ENCODE peak calls at places on chromosome X, in seven cellular contexts. N is left ventricle myocardium inferior; H is PC-9; W is GM23338; S is heart left ventricle; J is body of pancreas; C is effector memory CD4-positive, alpha-beta T cell. R is an unnamed sample.

GRCh38 chrX:11478971-11479370 is 185.8 kb downstream of the AMELX start:
- DNase-seq in N (no peak), H (no peak), W (peak), S (no peak), J (no peak), C (no peak), R (no peak)

GRCh38 chrX:150694738-150695410 is 1.7 kb downstream of the MTMR1 start:
- DNase-seq in N (no peak), H (no peak), W (no peak), S (no peak), J (no peak), C (no peak), R (no peak)

GRCh38 chrX:42020225-42020624 is 96.9 kb upstream of the CASK start:
- DNase-seq in N (no peak), H (no peak), W (no peak), S (no peak), J (no peak), C (no peak), R (no peak)

GRCh38 chrX:133089411-133089810 is 7.5 kb downstream of the USP26 start:
- DNase-seq in N (no peak), H (no peak), W (no peak), S (no peak), J (no peak), C (no peak), R (no peak)

GRCh38 chrX:16772460-16772859 is 13.8 kb upstream of the TXLNG start:
- DNase-seq in N (no peak), H (no peak), W (peak), S (no peak), J (no peak), C (no peak), R (no peak)

GRCh38 chrX:147853701-147854100 is 58.0 kb upstream of the FMR1 start:
- DNase-seq in N (no peak), H (no peak), W (peak), S (no peak), J (no peak), C (no peak), R (no peak)

GRCh38 chrX:9586992-9587392 is 122.1 kb downstream of the TBL1X start:
- DNase-seq in N (no peak), H (no peak), W (peak), S (no peak), J (no peak), C (no peak), R (no peak)

GRCh38 chrX:102846544-102847236 is 90.4 kb upstream of the RAB40AL start:
- DNase-seq in N (no peak), H (no peak), W (no peak), S (no peak), J (no peak), C (no peak), R (no peak)

GRCh38 chrX:57156397-57157049 is 19.3 kb upstream of the SPIN2A start:
- DNase-seq in N (no peak), H (peak), W (peak), S (no peak), J (peak), C (no peak), R (no peak)

GRCh38 chrX:389021-389441 is 2.3 kb upstream of the PPP2R3B start:
- DNase-seq in N (no peak), H (no peak), W (no peak), S (no peak), J (no peak), C (no peak), R (no peak)

GRCh38 chrX:9682861-9683260 is 82.8 kb downstream of the GPR143 start:
- DNase-seq in N (no peak), H (no peak), W (no peak), S (no peak), J (no peak), C (no peak), R (no peak)

GRCh38 chrX:20789103-20789502 is 522.4 kb upstream of the RPS6KA3 start:
- DNase-seq in N (no peak), H (no peak), W (no peak), S (no peak), J (no peak), C (no peak), R (no peak)

GRCh38 chrX:9326369-9326768 is 138.5 kb upstream of the TBL1X start:
- DNase-seq in N (no peak), H (no peak), W (no peak), S (no peak), J (no peak), C (no peak), R (no peak)

GRCh38 chrX:15299945-15300851 is 15.2 kb downstream of the ASB11 start:
- DNase-seq in N (no peak), H (no peak), W (peak), S (no peak), J (no peak), C (no peak), R (no peak)

GRCh38 chrX:39477438-39478120 is 620.2 kb downstream of the BCOR start:
- DNase-seq in N (peak), H (no peak), W (peak), S (peak), J (peak), C (no peak), R (peak)

GRCh38 chrX:39972340-39972739 is 125.4 kb downstream of the BCOR start:
- DNase-seq in N (no peak), H (no peak), W (no peak), S (no peak), J (no peak), C (no peak), R (no peak)

GRCh38 chrX:28880136-28880535 is 292.9 kb downstream of the IL1RAPL1 start:
- DNase-seq in N (no peak), H (no peak), W (peak), S (no peak), J (no peak), C (no peak), R (no peak)

GRCh38 chrX:140764401-140764919 is 54.9 kb downstream of the LINC00632 start:
- DNase-seq in N (no peak), H (no peak), W (peak), S (peak), J (peak), C (no peak), R (peak)

GRCh38 chrX:115189646-115190635 is 731 bp downstream of the RBMXL3 start:
- DNase-seq in N (no peak), H (no peak), W (no peak), S (no peak), J (no peak), C (no peak), R (no peak)

GRCh38 chrX:130758072-130758471 is 144.9 kb downstream of the ENOX2 start:
- DNase-seq in N (no peak), H (no peak), W (no peak), S (no peak), J (no peak), C (no peak), R (no peak)

GRCh38 chrX:57817302-57817701 is 93.0 kb downstream of the ZXDA start:
- DNase-seq in N (no peak), H (no peak), W (peak), S (no peak), J (no peak), C (no peak), R (no peak)

GRCh38 chrX:78103656-78104446 is at the start of gene PGK1:
- DNase-seq in N (peak), H (peak), W (peak), S (peak), J (peak), C (peak), R (peak)

GRCh38 chrX:51899741-51900140 is 6.3 kb downstream of the MAGED1 start:
- DNase-seq in N (no peak), H (no peak), W (no peak), S (no peak), J (no peak), C (no peak), R (no peak)

GRCh38 chrX:152138388-152138784 is at the start of gene MAGEA10:
- DNase-seq in N (no peak), H (no peak), W (no peak), S (no peak), J (no peak), C (no peak), R (no peak)

GRCh38 chrX:350534-351321 is 32.1 kb upstream of the GTPBP6 start:
- DNase-seq in N (peak), H (no peak), W (no peak), S (no peak), J (no peak), C (no peak), R (no peak)

GRCh38 chrX:70171636-70172035 is 5.6 kb upstream of the DGAT2L6 start:
- DNase-seq in N (no peak), H (no peak), W (peak), S (no peak), J (no peak), C (no peak), R (no peak)

GRCh38 chrX:154542723-154543424 is 3.8 kb downstream of the G6PD start:
- DNase-seq in N (no peak), H (peak), W (no peak), S (no peak), J (no peak), C (no peak), R (no peak)

GRCh38 chrX:112935029-112935428 is 94.4 kb upstream of the AMOT start:
- DNase-seq in N (no peak), H (no peak), W (no peak), S (no peak), J (no peak), C (no peak), R (no peak)

GRCh38 chrX:78945186-78945912 is at the start of gene P2RY10:
- DNase-seq in N (no peak), H (no peak), W (no peak), S (no peak), J (no peak), C (peak), R (no peak)

GRCh38 chrX:34586936-34587335 is 70.1 kb downstream of the TMEM47 start:
- DNase-seq in N (no peak), H (no peak), W (no peak), S (no peak), J (no peak), C (no peak), R (no peak)
- H3K27ac ChIP-seq in N (no peak), H (no peak), W (no peak), S (no peak), J (no peak), C (no peak), R (no peak)

DNA sequence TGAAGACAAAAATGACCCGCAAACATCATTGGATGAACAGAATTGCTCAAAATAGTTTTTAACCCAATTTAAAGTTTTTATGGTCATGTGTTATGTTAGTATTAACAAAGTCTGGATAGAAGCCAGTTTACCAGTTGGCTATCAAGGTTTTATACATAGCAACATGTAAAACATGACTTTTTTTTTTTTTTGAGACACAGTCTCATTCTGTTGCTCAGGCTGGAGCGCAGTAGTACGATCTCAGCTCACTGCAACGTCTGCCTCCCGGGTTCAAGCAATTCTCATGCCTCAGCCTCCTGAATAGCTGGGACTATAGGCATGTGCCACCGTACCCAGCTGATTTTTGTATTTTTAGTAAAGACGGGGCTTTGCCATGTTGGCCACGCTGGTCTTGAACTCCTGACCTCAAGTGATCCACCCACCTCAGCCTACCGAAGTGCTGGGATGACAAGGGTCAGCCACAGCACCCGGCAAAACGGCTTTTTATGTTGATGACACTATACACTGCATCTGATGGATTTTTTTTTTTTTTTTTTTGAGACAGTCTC is 3.4 kb downstream of the SAT1 start:
- DNase-seq in N (no peak), H (no peak), W (no peak), S (no peak), J (no peak), C (no peak), R (no peak)
- H3K27ac ChIP-seq in N (peak), H (peak), W (no peak), S (peak), J (peak), C (no peak), R (no peak)

GRCh38 chrX:85052636-85053343 is 49.1 kb downstream of the APOOL start:
- DNase-seq in N (no peak), H (no peak), W (no peak), S (no peak), J (no peak), C (no peak), R (no peak)
- H3K27ac ChIP-seq in N (no peak), H (peak), W (no peak), S (no peak), J (no peak), C (no peak), R (no peak)

GRCh38 chrX:118239471-118239870 is 106.4 kb upstream of the WDR44 start:
- DNase-seq in N (peak), H (no peak), W (no peak), S (peak), J (no peak), C (no peak), R (no peak)
- H3K27ac ChIP-seq in N (peak), H (no peak), W (no peak), S (no peak), J (no peak), C (no peak), R (no peak)

GRCh38 chrX:49947778-49948177 is 25.4 kb downstream of the CLCN5 start:
- DNase-seq in N (no peak), H (no peak), W (no peak), S (no peak), J (no peak), C (no peak), R (no peak)
- H3K27ac ChIP-seq in N (no peak), H (no peak), W (no peak), S (no peak), J (no peak), C (no peak), R (no peak)

GRCh38 chrX:4239650-4240540 is 526.4 kb upstream of the PRKX start:
- DNase-seq in N (no peak), H (no peak), W (no peak), S (no peak), J (no peak), C (no peak), R (no peak)
- H3K27ac ChIP-seq in N (no peak), H (no peak), W (no peak), S (no peak), J (no peak), C (no peak), R (no peak)

DNA sequence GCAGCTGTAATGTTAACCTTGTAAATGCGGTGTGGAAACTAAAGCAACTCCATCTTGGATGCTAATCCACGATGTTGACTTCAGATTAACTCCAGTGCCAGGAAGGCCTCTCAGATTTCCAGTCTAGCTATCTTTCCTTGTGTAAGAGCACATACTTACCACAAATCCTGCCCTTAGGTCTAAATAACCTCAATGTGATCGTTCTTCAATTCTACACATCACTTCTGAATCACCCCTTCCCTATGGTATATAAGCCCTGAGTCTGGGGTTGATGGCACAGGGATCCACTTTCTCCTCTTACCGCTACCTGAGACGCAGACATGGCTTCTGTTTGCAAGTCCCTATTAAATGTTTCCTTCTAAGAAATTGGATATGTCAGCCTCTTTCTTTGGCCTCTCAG is 17.5 kb upstream of the ZNF41 start:
- DNase-seq in N (no peak), H (no peak), W (no peak), S (no peak), J (no peak), C (no peak), R (no peak)
- H3K27ac ChIP-seq in N (no peak), H (peak), W (no peak), S (no peak), J (no peak), C (no peak), R (no peak)

GRCh38 chrX:46573896-46574336 is 351 bp downstream of the CHST7 start:
- DNase-seq in N (peak), H (peak), W (peak), S (peak), J (peak), C (peak), R (peak)

GRCh38 chrX:46572295-46572936 is 1.1 kb upstream of the CHST7 start:
- DNase-seq in N (no peak), H (no peak), W (no peak), S (no peak), J (no peak), C (peak), R (no peak)

GRCh38 chrX:46574337-46574940 is 874 bp downstream of the CHST7 start:
- DNase-seq in N (no peak), H (no peak), W (peak), S (no peak), J (no peak), C (peak), R (peak)

GRCh38 chrX:46574941-46575381 is 1.4 kb downstream of the CHST7 start:
- DNase-seq in N (peak), H (no peak), W (peak), S (no peak), J (no peak), C (peak), R (no peak)

DNA sequence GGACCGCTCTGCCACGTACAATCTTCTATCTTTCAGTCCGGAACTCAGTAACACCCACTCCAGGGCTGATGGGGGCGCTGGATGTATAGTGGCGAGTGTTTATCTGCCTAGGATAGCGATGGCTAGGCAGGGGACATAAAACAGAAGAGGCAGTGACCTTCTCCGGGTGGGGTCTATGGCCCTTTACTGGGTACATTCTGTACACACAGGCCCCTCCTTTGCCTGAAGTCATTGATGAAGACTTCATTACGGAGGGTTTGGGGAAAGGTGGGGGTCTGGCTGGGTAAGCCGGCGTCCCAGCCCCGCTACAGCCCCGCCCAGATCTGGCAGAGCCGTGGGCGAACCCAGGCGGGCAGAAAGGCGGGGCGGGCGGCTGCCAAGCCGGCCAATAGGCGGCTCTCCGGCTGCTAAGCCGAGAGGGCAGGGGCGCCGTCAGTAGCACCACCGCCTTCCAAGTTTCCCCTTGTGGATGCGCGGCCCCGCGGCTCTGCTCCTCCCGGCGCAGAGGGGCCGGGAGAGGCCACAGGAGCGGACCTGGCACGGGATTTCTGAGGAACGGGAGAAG is at the start of gene CHST7:
- DNase-seq in N (peak), H (peak), W (peak), S (peak), J (peak), C (peak), R (peak)
- H3K27ac ChIP-seq in N (peak), H (no peak), W (no peak), S (peak), J (peak), C (peak), R (peak)

GRCh38 chrX:87728024-87728423 is 210.4 kb downstream of the KLHL4 start:
- DNase-seq in N (no peak), H (peak), W (no peak), S (no peak), J (no peak), C (no peak), R (no peak)
- H3K27ac ChIP-seq in N (no peak), H (no peak), W (no peak), S (no peak), J (no peak), C (no peak), R (no peak)

DNA sequence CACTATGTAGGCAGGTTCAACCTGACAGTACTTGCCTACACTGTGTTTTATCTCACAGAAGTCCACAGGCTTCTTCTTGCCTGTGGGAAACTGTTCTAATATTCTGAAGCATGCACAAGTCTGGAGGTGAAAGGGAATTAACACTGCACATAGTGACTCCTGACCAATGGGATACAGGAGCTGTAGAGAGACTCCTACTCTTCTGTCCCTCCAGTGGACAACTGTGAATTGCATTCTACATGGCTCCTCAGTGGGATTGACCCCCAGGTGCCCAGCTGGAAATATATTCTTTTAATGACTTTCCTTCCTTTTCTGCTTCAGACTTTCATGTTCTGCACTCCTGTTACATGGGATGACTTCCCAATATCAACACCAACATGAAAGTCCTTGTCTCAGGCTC is 8.2 kb upstream of the YIPF6 start:
- DNase-seq in N (no peak), H (no peak), W (peak), S (no peak), J (no peak), C (no peak), R (no peak)
- H3K27ac ChIP-seq in N (no peak), H (no peak), W (no peak), S (no peak), J (no peak), C (no peak), R (no peak)

R was measured in ovary.